ENCODE peak calls at places on chromosomes 6 and 20, in ten cellular contexts. G, O, I, D, U, J, T, C, K and W are unnamed samples. For H3K36me3, the result is how much of the 10 kb centered on the place peaks cover.

GRCh38 chr6:5082487-5083306 is 2.4 kb upstream of the PPP1R3G start:
- DNase-seq in G (no peak), O (no peak), I (no peak), D (peak), U (no peak), J (no peak), T (peak), C (peak), K (no peak), W (no peak)

GRCh38 chr6:315921-316752 is 23.9 kb downstream of the DUSP22 start:
- DNase-seq in G (no peak), O (no peak), I (no peak), D (no peak), U (peak), J (no peak), T (no peak), C (no peak), K (no peak), W (no peak)

GRCh38 chr6:129677634-129678325 is 32.2 kb downstream of the ARHGAP18 start:
- DNase-seq in G (no peak), O (no peak), I (no peak), D (no peak), U (no peak), J (no peak), T (peak), C (no peak), K (no peak), W (no peak)

GRCh38 chr6:133992992-133993682 is 40.1 kb downstream of the TBPL1 start:
- DNase-seq in G (no peak), O (no peak), I (no peak), D (no peak), U (no peak), J (no peak), T (no peak), C (peak), K (peak), W (no peak)

GRCh38 chr6:20755631-20756030 is 221.4 kb downstream of the CDKAL1 start:
- DNase-seq in G (no peak), O (no peak), I (no peak), D (no peak), U (no peak), J (no peak), T (peak), C (no peak), K (no peak), W (no peak)

GRCh38 chr6:29651413-29652197 is 5.3 kb upstream of the MOG start:
- DNase-seq in G (no peak), O (no peak), I (no peak), D (no peak), U (peak), J (no peak), T (peak), C (peak), K (no peak), W (no peak)

GRCh38 chr20:20628314-20628713 is 84.1 kb downstream of the RALGAPA2 start:
- DNase-seq in G (no peak), O (no peak), I (peak), D (no peak), U (no peak), J (no peak), T (no peak), C (no peak), K (no peak), W (no peak)

GRCh38 chr6:146358341-146359046 is 185.1 kb upstream of the RAB32 start:
- DNase-seq in G (no peak), O (no peak), I (no peak), D (peak), U (no peak), J (no peak), T (peak), C (peak), K (no peak), W (no peak)

GRCh38 chr6:37680668-37681067 is 17.0 kb downstream of the MDGA1 start:
- DNase-seq in G (peak), O (no peak), I (no peak), D (no peak), U (no peak), J (peak), T (no peak), C (no peak), K (no peak), W (no peak)

GRCh38 chr20:53154540-53154939 is 182.4 kb downstream of the TSHZ2 start:
- DNase-seq in G (no peak), O (no peak), I (no peak), D (no peak), U (no peak), J (no peak), T (no peak), C (peak), K (no peak), W (no peak)

GRCh38 chr20:46816916-46817638 is 77.6 kb upstream of the EYA2 start:
- DNase-seq in G (no peak), O (no peak), I (no peak), D (no peak), U (no peak), J (no peak), T (no peak), C (no peak), K (no peak), W (no peak)

GRCh38 chr6:13354331-13355042 is 26.1 kb upstream of the TBC1D7 start:
- DNase-seq in G (no peak), O (no peak), I (no peak), D (peak), U (no peak), J (no peak), T (peak), C (peak), K (no peak), W (no peak)

GRCh38 chr6:45812937-45813336 is 202.7 kb downstream of the CLIC5 start:
- DNase-seq in G (no peak), O (no peak), I (no peak), D (no peak), U (no peak), J (no peak), T (no peak), C (peak), K (no peak), W (no peak)

GRCh38 chr6:37074053-37074827 is 68.8 kb downstream of the FGD2 start:
- DNase-seq in G (no peak), O (no peak), I (no peak), D (no peak), U (no peak), J (peak), T (peak), C (peak), K (no peak), W (no peak)

GRCh38 chr6:144284753-144285547 is at the start of gene UTRN:
- DNase-seq in G (peak), O (peak), I (peak), D (peak), U (peak), J (peak), T (peak), C (peak), K (peak), W (no peak)

GRCh38 chr20:38550274-38550673 is 30.7 kb upstream of the ADIG start:
- DNase-seq in G (no peak), O (no peak), I (no peak), D (no peak), U (peak), J (no peak), T (peak), C (no peak), K (no peak), W (no peak)

GRCh38 chr6:34929241-34929978 is 40.4 kb downstream of the ANKS1A start:
- DNase-seq in G (no peak), O (no peak), I (no peak), D (no peak), U (no peak), J (no peak), T (no peak), C (no peak), K (no peak), W (no peak)

GRCh38 chr6:2432258-2432657 is 186.9 kb upstream of the GMDS start:
- DNase-seq in G (no peak), O (no peak), I (no peak), D (peak), U (no peak), J (no peak), T (peak), C (peak), K (no peak), W (no peak)

GRCh38 chr6:111589366-111589765 is 16.3 kb downstream of the TRAF3IP2 start:
- DNase-seq in G (no peak), O (peak), I (no peak), D (peak), U (no peak), J (no peak), T (peak), C (peak), K (no peak), W (no peak)

GRCh38 chr6:139027620-139028182 is 844 bp upstream of the ABRACL start:
- DNase-seq in G (no peak), O (peak), I (no peak), D (peak), U (peak), J (no peak), T (no peak), C (peak), K (no peak), W (no peak)

DNA sequence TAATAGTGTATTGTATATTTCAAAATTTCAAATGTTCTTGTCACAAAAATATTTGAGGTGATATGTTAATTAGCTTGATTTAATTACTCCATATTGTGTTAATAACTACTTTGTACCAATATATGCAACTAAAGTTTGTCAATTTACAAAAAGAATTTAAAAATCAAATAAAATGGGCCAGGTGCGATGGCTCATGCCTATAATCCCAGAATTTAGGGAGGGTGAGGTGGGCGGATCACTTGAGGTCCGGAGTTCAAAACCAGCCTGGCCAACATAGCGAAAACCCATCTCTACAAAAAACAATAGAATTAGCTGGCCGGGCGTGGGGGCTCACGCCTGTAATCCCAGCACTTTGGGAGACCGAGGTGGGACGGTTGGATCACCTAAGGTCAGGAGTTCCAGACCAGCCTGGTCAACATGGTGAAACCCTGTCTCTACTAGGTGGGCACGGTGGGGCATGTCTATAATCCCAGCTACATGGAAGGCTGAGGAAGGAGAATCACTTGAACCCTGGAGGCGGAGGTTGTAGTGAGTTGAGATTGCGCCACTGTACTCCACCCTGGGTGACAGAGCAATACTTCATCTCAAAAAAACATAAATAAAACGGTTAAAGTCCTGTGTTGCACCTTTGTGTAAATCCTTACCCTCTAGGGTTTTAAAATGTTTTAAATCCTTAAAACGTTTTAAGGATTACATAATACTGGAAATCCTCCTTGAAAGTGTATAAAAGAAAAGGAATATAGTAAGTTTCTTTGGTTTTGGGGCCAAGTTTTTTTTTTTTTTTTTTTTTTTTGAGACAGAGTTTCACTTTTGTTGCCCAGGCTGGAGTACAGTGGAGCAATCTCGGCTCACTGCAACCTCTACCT is 4.0 kb downstream of the HSPA1B start:
- DNase-seq in G (no peak), O (no peak), I (no peak), D (no peak), U (no peak), J (no peak), T (no peak), C (no peak), K (no peak), W (no peak)
- H3K4me3 ChIP-seq in G (no peak), O (peak), I (peak), D (no peak), U (peak), J (peak), T (peak), C (no peak), K (no peak), W (no peak)

GRCh38 chr20:3865152-3865886 is 18.7 kb downstream of the MAVS start:
- DNase-seq in G (no peak), O (no peak), I (no peak), D (no peak), U (no peak), J (no peak), T (no peak), C (no peak), K (no peak), W (no peak)
- H3K36me3 ChIP-seq in G (under half), O (half or more), I (half or more), D (half or more), U (under half), J (under half), T (half or more), C (under half), K (under half), W (under half)

GRCh38 chr6:4059115-4059777 is 19.7 kb downstream of the FAM217A start:
- DNase-seq in G (no peak), O (peak), I (no peak), D (peak), U (no peak), J (no peak), T (peak), C (peak), K (no peak), W (peak)
- TF ChIP-seq CTCF in G (no peak), O (no peak), I (no peak), D (peak), U (no peak), J (no peak), T (no peak), C (peak), K (no peak), W (peak)

GRCh38 chr6:157225575-157225995 is 97.7 kb downstream of the TMEM242 start:
- DNase-seq in G (no peak), O (peak), I (peak), D (no peak), U (no peak), J (no peak), T (no peak), C (peak), K (no peak), W (no peak)
- H3K4me3 ChIP-seq in G (no peak), O (no peak), I (no peak), D (no peak), U (no peak), J (no peak), T (no peak), C (no peak), K (no peak), W (no peak)

GRCh38 chr6:44300424-44300823 is 12.7 kb downstream of the AARS2 start:
- DNase-seq in G (no peak), O (no peak), I (no peak), D (no peak), U (no peak), J (no peak), T (no peak), C (no peak), K (no peak), W (no peak)
- H3K36me3 ChIP-seq in G (under half), O (half or more), I (under half), D (under half), U (under half), J (under half), T (under half), C (under half), K (under half), W (under half)

DNA sequence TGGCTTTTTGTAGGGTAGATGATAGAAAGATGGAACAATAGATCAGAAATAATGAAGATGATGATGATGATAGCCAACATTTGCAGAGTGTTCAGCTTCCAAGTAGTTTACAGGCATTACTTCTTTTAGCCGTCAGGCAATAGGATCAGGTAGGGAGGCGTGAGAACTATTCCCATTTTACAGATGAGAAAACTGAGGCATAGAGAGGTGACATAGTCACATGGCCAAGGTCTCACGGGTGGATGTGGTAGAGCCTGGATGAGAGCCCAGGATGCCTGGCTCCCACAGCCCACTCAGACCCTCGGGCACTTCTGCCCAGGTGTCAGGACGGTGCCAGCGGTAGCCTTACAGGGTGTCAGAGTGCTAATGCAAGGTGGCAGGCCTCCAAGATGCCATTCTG is 26.0 kb upstream of the TM9SF4 start:
- DNase-seq in G (no peak), O (no peak), I (no peak), D (no peak), U (no peak), J (no peak), T (no peak), C (no peak), K (no peak), W (no peak)
- TF ChIP-seq CTCF in G (no peak), O (no peak), I (no peak), D (no peak), U (no peak), J (no peak), T (no peak), C (no peak), K (no peak), W (no peak)

DNA sequence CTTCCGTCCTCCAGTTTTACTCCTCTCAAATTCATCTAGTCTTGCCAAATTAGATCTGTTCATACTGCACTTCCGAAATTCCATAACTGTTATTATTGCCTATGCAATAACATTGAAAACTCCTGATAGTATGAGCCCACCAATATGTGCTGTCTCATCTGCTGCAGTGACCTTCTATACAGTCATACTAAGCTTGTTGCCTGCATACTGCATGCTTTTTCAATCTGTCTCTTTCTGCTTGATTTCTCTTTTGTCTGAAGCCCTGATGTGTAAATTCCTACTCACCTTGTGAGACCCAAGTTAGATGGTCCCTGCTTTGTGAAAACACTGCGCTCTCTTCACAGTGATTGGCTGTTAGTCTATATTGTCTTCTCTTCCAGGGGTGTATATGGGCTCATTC is 1.1 kb downstream of the TBP start:
- DNase-seq in G (no peak), O (no peak), I (no peak), D (no peak), U (no peak), J (no peak), T (no peak), C (no peak), K (no peak), W (no peak)
- H3K4me3 ChIP-seq in G (no peak), O (peak), I (peak), D (peak), U (peak), J (peak), T (peak), C (peak), K (peak), W (peak)

DNA sequence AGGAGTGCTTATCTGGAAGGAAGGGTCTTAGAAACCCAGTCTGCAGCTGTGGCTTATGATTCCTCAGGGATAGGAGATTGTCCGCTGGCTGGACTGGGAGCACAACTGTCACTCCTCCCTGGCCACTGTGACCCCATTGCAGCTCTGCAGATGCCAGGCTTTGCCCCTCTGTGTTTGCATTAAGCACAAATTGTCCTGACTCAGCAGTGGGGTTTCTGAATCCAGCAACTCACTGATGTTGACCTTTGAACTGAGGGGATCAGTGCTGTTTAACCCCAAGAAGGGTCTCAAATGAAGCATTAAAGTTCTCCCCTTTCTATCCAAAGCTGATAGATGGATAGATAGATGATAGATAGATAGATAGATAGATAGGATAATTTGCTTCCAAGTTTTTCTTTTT is 29.5 kb downstream of the DACT2 start:
- DNase-seq in G (no peak), O (peak), I (no peak), D (no peak), U (no peak), J (no peak), T (no peak), C (no peak), K (no peak), W (no peak)
- H3K36me3 ChIP-seq in G (under half), O (under half), I (under half), D (under half), U (under half), J (under half), T (under half), C (under half), K (under half), W (under half)

DNA sequence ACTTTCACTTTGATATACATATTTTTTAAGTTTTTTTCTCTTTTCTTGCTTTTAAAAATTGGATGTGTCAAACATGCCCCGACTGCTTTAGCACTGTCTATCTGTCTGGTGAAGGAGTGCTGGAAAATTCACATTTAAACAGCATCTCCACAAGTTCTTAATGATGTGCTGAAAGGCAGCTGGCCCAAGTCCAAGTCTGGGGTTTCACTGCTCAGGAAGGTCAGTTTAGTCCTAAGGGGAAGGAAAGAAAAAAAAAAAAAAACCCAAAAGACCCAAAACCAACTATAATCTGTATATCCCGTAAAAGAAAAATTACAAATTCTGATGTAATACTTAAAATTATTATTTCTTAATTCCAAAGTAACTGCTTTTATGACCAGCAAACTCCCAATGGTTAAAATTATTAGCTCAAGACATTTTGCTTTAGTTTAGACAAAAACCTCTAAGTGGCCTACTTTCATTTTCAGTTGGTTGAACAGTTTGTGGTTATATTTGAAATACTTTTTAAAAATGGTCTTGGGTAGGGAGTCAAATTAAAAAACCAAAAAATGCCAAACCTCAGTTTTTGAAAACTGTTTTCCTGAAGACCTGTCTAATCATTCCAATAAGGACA is 79.5 kb upstream of the PREP start:
- DNase-seq in G (no peak), O (peak), I (no peak), D (no peak), U (peak), J (peak), T (no peak), C (peak), K (peak), W (no peak)
- TF ChIP-seq CTCF in G (no peak), O (no peak), I (no peak), D (no peak), U (no peak), J (no peak), T (no peak), C (no peak), K (no peak), W (no peak)

GRCh38 chr6:25486580-25486979 is 165.4 kb upstream of the SCGN start:
- DNase-seq in G (no peak), O (no peak), I (no peak), D (no peak), U (no peak), J (no peak), T (no peak), C (no peak), K (no peak), W (no peak)
- H3K4me3 ChIP-seq in G (no peak), O (no peak), I (no peak), D (no peak), U (no peak), J (no peak), T (no peak), C (no peak), K (no peak), W (no peak)